ENCODE peak calls at places on chromosomes 5 and 9, in four cellular contexts. Y is uterus, U is pancreas, D is bronchial epithelial cell. Q is an unnamed sample.
A peak's percentile ranks its signal among the peaks of the same experiment; 100 is the strongest.

GRCh38 chr5:59117320-59117719 is 534.4 kb downstream of the RAB3C start:
- DNase-seq in U (no peak), D (no peak), Y (no peak), Q (no peak)

GRCh38 chr5:112379541-112380325 is 39.3 kb downstream of the EPB41L4A start:
- DNase-seq in U (no peak), D (no peak), Y (no peak), Q (no peak)

GRCh38 chr5:132364319-132364718 is 5.2 kb upstream of the SLC22A5 start:
- DNase-seq in D (peak; percentile 96), U (no peak), Y (no peak), Q (no peak)

GRCh38 chr9:89734561-89734960 is 129.7 kb downstream of the GADD45G start:
- DNase-seq in U (peak; percentile 74), Y (no peak), D (no peak), Q (no peak)

GRCh38 chr9:120410925-120411501 is 169.0 kb downstream of the CDK5RAP2 start:
- DNase-seq in U (no peak), D (no peak), Y (no peak), Q (no peak)

GRCh38 chr9:98859941-98860340 is 52.5 kb downstream of the GALNT12 start:
- DNase-seq in U (no peak), D (no peak), Y (no peak), Q (no peak)

GRCh38 chr5:82387041-82387818 is 109.1 kb upstream of the RPS23 start:
- DNase-seq in D (peak; percentile 66), Y (no peak), U (peak; percentile 6), Q (no peak)

GRCh38 chr9:106874031-106874430 is 11.1 kb downstream of the ZNF462 start:
- DNase-seq in Y (no peak), D (no peak), U (no peak), Q (no peak)

GRCh38 chr9:77663754-77664153 is 15.6 kb upstream of the GNA14 start:
- DNase-seq in D (peak; percentile 22), Y (no peak), U (peak; percentile 45), Q (no peak)

GRCh38 chr9:34985311-34985899 is 4.1 kb upstream of the DNAJB5 start:
- DNase-seq in U (peak; percentile 37), D (peak; percentile 66), Y (peak; percentile 31), Q (no peak)

GRCh38 chr9:110969971-110970381 is 68.3 kb downstream of the LPAR1 start:
- DNase-seq in U (no peak), Y (no peak), D (peak; percentile 65), Q (no peak)

GRCh38 chr9:69097053-69097452 is 61.5 kb downstream of the FXN start:
- DNase-seq in U (no peak), Y (no peak), D (peak; percentile 97), Q (no peak)

GRCh38 chr9:17322882-17323864 is 188.3 kb downstream of the CNTLN start:
- DNase-seq in U (no peak), Y (no peak), D (no peak), Q (no peak)

GRCh38 chr9:124776952-124777645 is at the start of gene OLFML2A:
- DNase-seq in D (no peak), U (peak; percentile 30), Y (peak; percentile 39), Q (no peak)

GRCh38 chr9:138098908-138099791 is 221.6 kb downstream of the CACNA1B start:
- DNase-seq in Y (peak; percentile 1), D (no peak), U (no peak), Q (no peak)

GRCh38 chr5:65037845-65038815 is 269.4 kb downstream of the CWC27 start:
- DNase-seq in U (no peak), D (peak; percentile 50), Y (no peak), Q (no peak)

DNA sequence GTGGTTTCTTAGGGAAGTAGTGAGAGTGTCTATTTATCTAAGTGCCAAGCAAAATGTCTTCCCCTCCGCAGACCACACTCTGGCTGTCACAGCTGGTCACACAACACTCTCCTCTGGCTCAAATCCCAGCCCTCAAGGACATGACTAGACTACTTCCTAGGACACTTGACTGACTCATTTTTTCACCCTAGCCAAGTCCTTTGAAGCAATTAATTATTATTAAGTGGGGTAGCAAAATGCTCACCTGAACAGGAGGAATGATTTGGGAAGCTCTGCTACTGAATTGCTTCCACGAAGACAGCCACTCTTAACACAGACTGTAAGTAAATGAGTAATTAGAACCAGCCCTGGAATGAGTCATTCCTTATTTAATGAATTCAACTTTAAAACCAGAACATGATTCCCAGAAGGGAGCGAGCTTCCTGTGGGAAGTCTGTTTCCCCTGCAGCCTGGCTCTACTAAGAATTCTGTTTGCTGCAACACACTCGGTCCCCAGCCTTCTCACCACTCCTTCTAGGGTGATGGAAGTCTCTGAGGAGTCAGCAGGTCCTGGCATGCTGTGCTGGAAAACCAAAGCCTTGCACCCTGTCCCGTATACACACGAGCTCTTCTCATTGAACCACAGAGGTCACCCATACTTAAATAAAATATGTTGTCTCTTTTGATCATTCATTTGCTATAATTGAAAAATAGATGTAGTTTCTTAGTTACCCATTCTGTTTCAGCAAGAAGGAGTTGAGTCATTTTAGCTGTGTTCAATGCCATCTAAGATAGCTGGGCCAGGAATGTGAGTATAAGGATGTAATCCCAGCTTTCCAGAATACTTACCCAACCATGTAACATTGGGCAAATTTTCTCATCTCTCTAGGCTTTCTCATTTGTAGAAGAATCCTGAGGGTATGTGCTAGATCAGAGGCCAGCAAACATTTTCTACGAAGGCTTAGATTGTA is 218.6 kb upstream of the RASEF start:
- DNase-seq in U (peak; percentile 53), D (peak; percentile 82), Y (no peak), Q (peak; percentile 73)
- H3K4me3 ChIP-seq in U (no peak overlapping the region), D (no peak overlapping the region), Y (no peak overlapping the region), Q (no peak overlapping the region)

DNA sequence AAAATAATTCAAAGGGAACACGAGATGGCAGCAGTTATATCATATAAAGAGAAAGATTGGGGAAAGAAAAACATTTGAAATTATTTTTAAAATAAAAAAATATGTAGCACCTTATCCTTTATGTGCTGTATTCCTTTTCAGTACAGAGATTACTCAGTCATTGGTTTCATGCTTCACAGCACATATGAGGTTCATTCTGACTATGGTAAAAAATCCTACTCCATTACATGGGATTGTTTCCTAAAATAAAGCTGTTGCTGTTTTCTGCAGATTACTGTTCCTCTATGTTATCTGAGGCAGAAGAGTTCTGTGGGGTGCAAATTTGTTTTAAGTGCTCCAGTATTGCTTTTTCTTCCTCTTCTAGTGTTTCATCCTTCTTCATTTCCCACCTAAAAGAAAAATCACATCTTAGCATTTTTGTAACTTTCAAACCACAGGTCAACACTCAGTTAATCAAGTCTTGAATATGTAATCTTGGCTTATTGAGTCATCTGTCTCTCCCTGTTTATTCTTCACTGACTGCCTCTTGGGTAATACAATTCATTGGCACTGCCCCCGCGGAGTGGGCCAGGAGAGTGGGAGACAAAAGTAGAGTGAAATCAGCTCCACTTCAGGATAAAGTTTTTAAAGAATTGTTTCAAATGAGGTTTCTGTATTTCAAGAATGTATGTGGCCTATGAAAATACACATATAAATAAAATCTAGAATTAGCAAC is 412.5 kb upstream of the POU5F2 start:
- DNase-seq in D (peak; percentile 52), Y (no peak), U (no peak), Q (peak; percentile 11)
- H3K4me3 ChIP-seq in D (no peak overlapping the region), Y (no peak overlapping the region), U (no peak overlapping the region), Q (no peak overlapping the region)

GRCh38 chr9:135474915-135475314 is 4.7 kb upstream of the PPP1R26 start:
- DNase-seq in D (no peak), Y (no peak), U (no peak), Q (no peak)
- H3K4me3 ChIP-seq in D (no peak overlapping the region), Y (no peak overlapping the region), U (no peak overlapping the region), Q (no peak overlapping the region)

GRCh38 chr5:149427374-149427773 is 48.3 kb upstream of the IL17B start:
- DNase-seq in Y (no peak), U (no peak), D (no peak), Q (no peak)
- H3K4me3 ChIP-seq in Y (no peak overlapping the region), U (no peak overlapping the region), D (no peak overlapping the region), Q (no peak overlapping the region)

DNA sequence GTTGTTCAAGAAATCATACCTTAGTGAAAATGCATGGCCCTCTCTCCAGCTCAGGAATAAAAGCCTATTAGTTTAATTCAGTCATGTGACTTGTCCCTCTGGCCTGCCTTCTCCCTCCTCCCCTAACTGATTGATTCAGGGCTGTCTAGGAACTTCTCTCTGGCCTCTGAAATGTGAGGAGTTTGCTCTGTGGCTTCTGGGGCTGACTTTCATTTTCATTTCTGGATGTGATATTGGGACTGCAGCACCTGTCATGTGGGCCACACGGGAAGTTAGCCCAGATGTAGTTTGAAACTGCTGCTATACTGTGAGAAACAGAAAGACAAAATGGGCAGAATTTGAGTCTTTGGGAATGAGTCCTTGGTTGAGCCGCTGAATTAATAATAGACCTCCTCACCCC is 44.8 kb downstream of the PARP8 start:
- DNase-seq in U (peak; percentile 4), Y (no peak), D (no peak), Q (no peak)
- H3K4me3 ChIP-seq in U (no peak overlapping the region), Y (no peak overlapping the region), D (no peak overlapping the region), Q (no peak overlapping the region)

GRCh38 chr9:81557957-81558791 is 131.2 kb downstream of the TLE1 start:
- DNase-seq in Y (peak; percentile 20), U (peak; percentile 46), D (peak; percentile 53), Q (peak; percentile 85)
- H3K4me3 ChIP-seq in Y (no peak overlapping the region), U (no peak overlapping the region), D (no peak overlapping the region), Q (no peak overlapping the region)